ENCODE peak calls at places on chromosomes 5 and 9, in nine cellular contexts. C is foreskin fibroblast; F is GF-D8; J is HuH-7; A is NCI-H748 treated with DMSO at 0.1 percent for 48 hours; Q is fibroblast of gingiva; G is RCC 7860; T is stimulated activated CD4-positive, alpha-beta T cell treated with anti-CD3 and anti-CD28 coated beads, Interleukin-4, amount 100 ng/mL, for 24 hours; H is effector CD4-positive, alpha-beta T cell. U is an unnamed sample.

GRCh38 chr9:71744754-71745521 is 23.4 kb downstream of the CEMIP2 start:
- DNase-seq in J (no peak), C (peak; percentile 28), A (no peak), H (no peak), G (no peak), T (no peak), F (no peak), Q (no peak), U (no peak)

GRCh38 chr9:117088786-117089185 is 326.1 kb downstream of the ASTN2 start:
- DNase-seq in T (no peak), J (no peak), C (no peak), G (no peak), F (no peak), H (no peak), A (no peak), Q (no peak), U (no peak)

GRCh38 chr5:115352571-115352970 is 56.1 kb upstream of the CCDC112 start:
- DNase-seq in J (no peak), F (no peak), Q (no peak), A (no peak), G (no peak), T (no peak), H (no peak), C (no peak), U (no peak)

GRCh38 chr5:151078490-151079262 is 2.2 kb downstream of the TNIP1 start:
- DNase-seq in G (peak; percentile 84), F (no peak), Q (no peak), H (peak; percentile 69), A (no peak), T (peak; percentile 85), J (no peak), C (no peak), U (no peak)

GRCh38 chr5:128711216-128711615 is 173.2 kb upstream of the FBN2 start:
- DNase-seq in J (no peak), G (no peak), T (no peak), Q (no peak), H (no peak), F (no peak), A (no peak), C (peak; percentile 34), U (peak; percentile 18)

GRCh38 chr9:81776834-81777233 is 87.5 kb upstream of the TLE1 start:
- DNase-seq in A (no peak), C (no peak), F (no peak), Q (no peak), J (no peak), G (no peak), H (no peak), T (no peak), U (no peak)

GRCh38 chr5:60295423-60295822 is 401.9 kb upstream of the PDE4D start:
- DNase-seq in T (no peak), G (no peak), J (peak; percentile 13), A (no peak), F (no peak), Q (peak; percentile 4), C (peak; percentile 52), H (no peak), U (peak; percentile 25)

GRCh38 chr5:33679791-33680190 is 212.0 kb downstream of the ADAMTS12 start:
- DNase-seq in G (no peak), A (no peak), Q (peak; percentile 79), H (no peak), J (no peak), F (no peak), C (peak; percentile 85), T (no peak), U (peak; percentile 64)

GRCh38 chr5:59300930-59301329 is 592.6 kb downstream of the PDE4D start:
- DNase-seq in A (no peak), G (no peak), Q (no peak), T (no peak), F (no peak), H (no peak), C (no peak), J (no peak), U (no peak)

GRCh38 chr9:134830126-134830525 is 50.5 kb upstream of the FCN2 start:
- DNase-seq in A (no peak), J (no peak), Q (no peak), G (no peak), F (no peak), H (no peak), C (no peak), T (no peak), U (no peak)

GRCh38 chr5:36689225-36689624 is 82.8 kb downstream of the SLC1A3 start:
- DNase-seq in T (no peak), A (no peak), J (no peak), G (peak; percentile 29), C (peak; percentile 68), Q (no peak), F (no peak), H (no peak), U (peak; percentile 77)

GRCh38 chr5:156971415-156971814 is 8.4 kb upstream of the TIMD4 start:
- DNase-seq in T (no peak), J (no peak), A (no peak), F (no peak), Q (no peak), G (peak; percentile 28), H (no peak), C (no peak), U (no peak)

GRCh38 chr5:103744159-103744558 is 181.6 kb upstream of the NUDT12 start:
- DNase-seq in J (no peak), Q (peak; percentile 1), H (no peak), C (peak; percentile 17), T (no peak), A (no peak), F (no peak), G (peak; percentile 10), U (peak; percentile 90)

GRCh38 chr5:1196562-1196961 is 4.8 kb upstream of the SLC6A19 start:
- DNase-seq in G (no peak), J (no peak), F (no peak), C (no peak), T (no peak), H (no peak), A (no peak), Q (no peak), U (no peak)

GRCh38 chr9:93122721-93123221 is 11.3 kb downstream of the NINJ1 start:
- DNase-seq in C (no peak), T (no peak), Q (no peak), G (no peak), A (no peak), J (no peak), F (no peak), H (no peak), U (no peak)

GRCh38 chr5:58450018-58450417 is 9.9 kb downstream of the PLK2 start:
- DNase-seq in H (no peak), G (no peak), J (no peak), Q (no peak), A (no peak), F (no peak), C (no peak), T (no peak), U (no peak)

GRCh38 chr9:117341161-117341560 is 73.7 kb downstream of the ASTN2 start:
- DNase-seq in J (no peak), C (no peak), T (no peak), F (no peak), Q (no peak), G (no peak), A (no peak), H (no peak), U (no peak)

GRCh38 chr9:123453904-123454321 is 97.9 kb downstream of the CRB2 start:
- DNase-seq in A (no peak), J (no peak), Q (no peak), G (no peak), C (no peak), F (no peak), H (no peak), T (no peak), U (no peak)

GRCh38 chr9:121362813-121363585 is 7.1 kb downstream of the STOM start:
- DNase-seq in G (peak; percentile 60), C (peak; percentile 80), Q (peak; percentile 80), T (no peak), F (peak; percentile 30), H (no peak), J (no peak), A (no peak), U (peak; percentile 44)

GRCh38 chr5:117266237-117266725 is 691.7 kb upstream of the SEMA6A start:
- DNase-seq in G (no peak), H (no peak), T (no peak), C (peak; percentile 0), A (no peak), F (no peak), Q (no peak), J (no peak), U (peak; percentile 10)

GRCh38 chr9:94772654-94773303 is 46.3 kb downstream of the AOPEP start:
- DNase-seq in H (no peak), G (no peak), A (peak; percentile 92), J (no peak), F (no peak), T (no peak), Q (peak; percentile 79), C (peak; percentile 31), U (peak; percentile 78)

U was measured in fibroblast of lung.